ENCODE peak calls at places on chromosome 17, in five cellular contexts. One of them, this sample, is unnamed.
A peak's percentile ranks its signal among the peaks of the same experiment; 100 is the strongest.

GRCh38 chr17:29835438-29836351 is 94.3 kb downstream of the SSH2 start:
- DNase-seq in activated T-cell treated with anti-CD3 and anti-CD28 coated beads for 1 hour: no peak
- DNase-seq in T-helper 2 cell: no peak
- DNase-seq in cardiac fibroblast: peak; percentile 64
- DNase-seq in mesendoderm: peak; percentile 35
- DNase-seq in this sample: peak; percentile 28

GRCh38 chr17:29243792-29244191 is 2.9 kb upstream of the CRYBA1 start:
- DNase-seq in activated T-cell treated with anti-CD3 and anti-CD28 coated beads for 1 hour: no peak
- DNase-seq in T-helper 2 cell: no peak
- DNase-seq in cardiac fibroblast: peak; percentile 57
- DNase-seq in mesendoderm: peak; percentile 48
- DNase-seq in this sample: peak; percentile 49

GRCh38 chr17:1008008-1008761 is 11.3 kb downstream of the TIMM22 start:
- DNase-seq in activated T-cell treated with anti-CD3 and anti-CD28 coated beads for 1 hour: no peak
- DNase-seq in T-helper 2 cell: no peak
- DNase-seq in cardiac fibroblast: no peak
- DNase-seq in mesendoderm: no peak
- DNase-seq in this sample: peak; percentile 45

GRCh38 chr17:57340160-57340981 is 84.0 kb downstream of the MSI2 start:
- DNase-seq in activated T-cell treated with anti-CD3 and anti-CD28 coated beads for 1 hour: no peak
- DNase-seq in T-helper 2 cell: no peak
- DNase-seq in cardiac fibroblast: no peak
- DNase-seq in mesendoderm: no peak
- DNase-seq in this sample: no peak

GRCh38 chr17:63550816-63551639 is 751 bp downstream of the DCAF7 start:
- DNase-seq in activated T-cell treated with anti-CD3 and anti-CD28 coated beads for 1 hour: peak; percentile 6
- DNase-seq in T-helper 2 cell: no peak
- DNase-seq in cardiac fibroblast: peak; percentile 33
- DNase-seq in mesendoderm: peak; percentile 65
- DNase-seq in this sample: no peak

GRCh38 chr17:72358465-72358864 is 237.6 kb downstream of the SOX9 start:
- DNase-seq in activated T-cell treated with anti-CD3 and anti-CD28 coated beads for 1 hour: no peak
- DNase-seq in T-helper 2 cell: no peak
- DNase-seq in cardiac fibroblast: peak; percentile 85
- DNase-seq in mesendoderm: no peak
- DNase-seq in this sample: peak; percentile 68

GRCh38 chr17:72176902-72177660 is 56.3 kb downstream of the SOX9 start:
- DNase-seq in activated T-cell treated with anti-CD3 and anti-CD28 coated beads for 1 hour: no peak
- DNase-seq in T-helper 2 cell: no peak
- DNase-seq in cardiac fibroblast: no peak
- DNase-seq in mesendoderm: no peak
- DNase-seq in this sample: no peak

GRCh38 chr17:57622886-57623433 is 122.1 kb downstream of the CCDC182 start:
- DNase-seq in activated T-cell treated with anti-CD3 and anti-CD28 coated beads for 1 hour: no peak
- DNase-seq in T-helper 2 cell: no peak
- DNase-seq in cardiac fibroblast: peak; percentile 67
- DNase-seq in mesendoderm: peak; percentile 85
- DNase-seq in this sample: peak; percentile 20

GRCh38 chr17:57228921-57229320 is 27.4 kb upstream of the MSI2 start:
- DNase-seq in activated T-cell treated with anti-CD3 and anti-CD28 coated beads for 1 hour: no peak
- DNase-seq in T-helper 2 cell: no peak
- DNase-seq in cardiac fibroblast: no peak
- DNase-seq in mesendoderm: no peak
- DNase-seq in this sample: no peak

GRCh38 chr17:77609553-77610517 is 348.7 kb upstream of the TNRC6C start:
- DNase-seq in activated T-cell treated with anti-CD3 and anti-CD28 coated beads for 1 hour: peak; percentile 46
- DNase-seq in T-helper 2 cell: peak; percentile 47
- DNase-seq in cardiac fibroblast: no peak
- DNase-seq in mesendoderm: no peak
- DNase-seq in this sample: no peak

GRCh38 chr17:76738468-76738850 is 540 bp downstream of the MFSD11 start:
- DNase-seq in activated T-cell treated with anti-CD3 and anti-CD28 coated beads for 1 hour: no peak
- DNase-seq in T-helper 2 cell: no peak
- DNase-seq in cardiac fibroblast: peak; percentile 30
- DNase-seq in mesendoderm: no peak
- DNase-seq in this sample: no peak

GRCh38 chr17:4950075-4950756 is 703 bp upstream of the ENO3 start:
- DNase-seq in activated T-cell treated with anti-CD3 and anti-CD28 coated beads for 1 hour: peak; percentile 52
- DNase-seq in T-helper 2 cell: no peak
- DNase-seq in cardiac fibroblast: no peak
- DNase-seq in mesendoderm: peak; percentile 71
- DNase-seq in this sample: no peak